ENCODE peak calls at places on chromosome 13, in four cellular contexts. One of them, this sample, is unnamed.

GRCh38 chr13:114131581-114132418 is 623 bp downstream of the RASA3 start:
- DNase-seq in endothelial cell of umbilical vein: no peak
- DNase-seq in GM12878: no peak
- DNase-seq in K562: peak; percentile 42
- DNase-seq in this sample: no peak

GRCh38 chr13:29105779-29106178 is 285.6 kb downstream of the MTUS2 start:
- DNase-seq in GM12878: no peak
- DNase-seq in K562: peak; percentile 20
- DNase-seq in endothelial cell of umbilical vein: no peak
- DNase-seq in this sample: no peak

GRCh38 chr13:49165798-49166752 is 54.1 kb upstream of the MLNR start:
- DNase-seq in K562: no peak
- DNase-seq in GM12878: no peak
- DNase-seq in endothelial cell of umbilical vein: no peak
- DNase-seq in this sample: peak; percentile 9

GRCh38 chr13:46983881-46984280 is 87.0 kb upstream of the HTR2A start:
- DNase-seq in K562: no peak
- DNase-seq in GM12878: peak; percentile 82
- DNase-seq in endothelial cell of umbilical vein: no peak
- DNase-seq in this sample: peak; percentile 76

GRCh38 chr13:106274551-106275208 is 260.8 kb downstream of the EFNB2 start:
- DNase-seq in GM12878: no peak
- DNase-seq in endothelial cell of umbilical vein: no peak
- DNase-seq in K562: no peak
- DNase-seq in this sample: no peak

GRCh38 chr13:76223565-76223964 is 587.4 kb downstream of the LMO7 start:
- DNase-seq in K562: no peak
- DNase-seq in endothelial cell of umbilical vein: no peak
- DNase-seq in GM12878: no peak
- DNase-seq in this sample: no peak

GRCh38 chr13:57787058-57787791 is 155.7 kb downstream of the PCDH17 start:
- DNase-seq in endothelial cell of umbilical vein: no peak
- DNase-seq in K562: no peak
- DNase-seq in GM12878: no peak
- DNase-seq in this sample: no peak

GRCh38 chr13:112066624-112067004 is 335 bp upstream of the SOX1 start:
- DNase-seq in endothelial cell of umbilical vein: no peak
- DNase-seq in K562: no peak
- DNase-seq in GM12878: no peak
- DNase-seq in this sample: no peak

GRCh38 chr13:51895906-51896888 is 34.4 kb downstream of the CCDC70 start:
- DNase-seq in GM12878: no peak
- DNase-seq in endothelial cell of umbilical vein: peak; percentile 63
- DNase-seq in K562: peak; percentile 68
- DNase-seq in this sample: peak; percentile 61

GRCh38 chr13:30466358-30466714 is 600 bp upstream of the HMGB1 start:
- DNase-seq in endothelial cell of umbilical vein: no peak
- DNase-seq in GM12878: no peak
- DNase-seq in K562: no peak
- DNase-seq in this sample: peak; percentile 60

GRCh38 chr13:78595458-78595818 is 7.9 kb downstream of the POU4F1 start:
- DNase-seq in GM12878: no peak
- DNase-seq in K562: no peak
- DNase-seq in endothelial cell of umbilical vein: no peak
- DNase-seq in this sample: no peak

GRCh38 chr13:38872693-38873092 is 117.9 kb downstream of the STOML3 start:
- DNase-seq in K562: peak; percentile 57
- DNase-seq in GM12878: no peak
- DNase-seq in endothelial cell of umbilical vein: peak; percentile 21
- DNase-seq in this sample: peak; percentile 5

GRCh38 chr13:45328661-45329105 is 12.3 kb downstream of the TPT1 start:
- DNase-seq in GM12878: no peak
- DNase-seq in K562: no peak
- DNase-seq in endothelial cell of umbilical vein: peak; percentile 72
- DNase-seq in this sample: peak; percentile 89

GRCh38 chr13:99655351-99656091 is 154.2 kb downstream of the TM9SF2 start:
- DNase-seq in K562: no peak
- DNase-seq in endothelial cell of umbilical vein: no peak
- DNase-seq in GM12878: no peak
- DNase-seq in this sample: peak; percentile 24

GRCh38 chr13:20168396-20168795 is 7.5 kb upstream of the GJA3 start:
- DNase-seq in endothelial cell of umbilical vein: no peak
- DNase-seq in GM12878: no peak
- DNase-seq in K562: no peak
- DNase-seq in this sample: no peak

GRCh38 chr13:90951663-90952062 is 395.8 kb upstream of the MIR17HG start:
- DNase-seq in endothelial cell of umbilical vein: no peak
- DNase-seq in K562: no peak
- DNase-seq in GM12878: no peak
- DNase-seq in this sample: no peak

GRCh38 chr13:80584306-80584705 is 243.4 kb upstream of the SPRY2 start:
- DNase-seq in GM12878: no peak
- DNase-seq in K562: no peak
- DNase-seq in endothelial cell of umbilical vein: no peak
- DNase-seq in this sample: no peak

GRCh38 chr13:30870049-30870884 is 35.8 kb upstream of the MEDAG start:
- DNase-seq in K562: peak; percentile 81
- DNase-seq in endothelial cell of umbilical vein: peak; percentile 99
- DNase-seq in GM12878: no peak
- DNase-seq in this sample: peak; percentile 100

GRCh38 chr13:40453666-40454030 is 212.8 kb downstream of the FOXO1 start:
- DNase-seq in GM12878: no peak
- DNase-seq in K562: no peak
- DNase-seq in endothelial cell of umbilical vein: no peak
- DNase-seq in this sample: no peak

GRCh38 chr13:98570929-98571372 is 6.0 kb downstream of the STK24 start:
- DNase-seq in GM12878: peak; percentile 92
- DNase-seq in K562: peak; percentile 21
- DNase-seq in endothelial cell of umbilical vein: peak; percentile 75
- DNase-seq in this sample: no peak

GRCh38 chr13:84997858-84998257 is 801.4 kb downstream of the SLITRK6 start:
- DNase-seq in GM12878: no peak
- DNase-seq in K562: no peak
- DNase-seq in endothelial cell of umbilical vein: no peak
- DNase-seq in this sample: no peak

GRCh38 chr13:74683411-74683810 is 549.2 kb upstream of the KLF12 start:
- DNase-seq in K562: no peak
- DNase-seq in GM12878: no peak
- DNase-seq in endothelial cell of umbilical vein: peak; percentile 19
- DNase-seq in this sample: no peak

GRCh38 chr13:78334059-78334458 is 269.3 kb downstream of the POU4F1 start:
- DNase-seq in GM12878: no peak
- DNase-seq in K562: no peak
- DNase-seq in endothelial cell of umbilical vein: no peak
- DNase-seq in this sample: no peak

GRCh38 chr13:30720470-30720869 is 14.9 kb upstream of the ALOX5AP start:
- DNase-seq in K562: no peak
- DNase-seq in GM12878: peak; percentile 59
- DNase-seq in endothelial cell of umbilical vein: no peak
- DNase-seq in this sample: no peak

GRCh38 chr13:37701306-37701705 is 102.7 kb upstream of the POSTN start:
- DNase-seq in endothelial cell of umbilical vein: peak; percentile 92
- DNase-seq in GM12878: no peak
- DNase-seq in K562: no peak
- DNase-seq in this sample: peak; percentile 67

GRCh38 chr13:99468971-99469545 is 32.2 kb upstream of the TM9SF2 start:
- DNase-seq in GM12878: no peak
- DNase-seq in endothelial cell of umbilical vein: no peak
- DNase-seq in K562: peak; percentile 12
- DNase-seq in this sample: no peak

GRCh38 chr13:87998081-87998480 is 326.9 kb downstream of the SLITRK5 start:
- DNase-seq in endothelial cell of umbilical vein: no peak
- DNase-seq in K562: no peak
- DNase-seq in GM12878: no peak
- DNase-seq in this sample: no peak

GRCh38 chr13:87999141-87999765 is 328.1 kb downstream of the SLITRK5 start:
- DNase-seq in K562: no peak
- DNase-seq in endothelial cell of umbilical vein: no peak
- DNase-seq in GM12878: no peak
- DNase-seq in this sample: peak; percentile 30

GRCh38 chr13:88000239-88000638 is 329.1 kb downstream of the SLITRK5 start:
- DNase-seq in K562: no peak
- DNase-seq in GM12878: no peak
- DNase-seq in endothelial cell of umbilical vein: no peak
- DNase-seq in this sample: peak; percentile 1

GRCh38 chr13:87999791-88000190 is 328.6 kb downstream of the SLITRK5 start:
- DNase-seq in GM12878: no peak
- DNase-seq in endothelial cell of umbilical vein: no peak
- DNase-seq in K562: no peak
- DNase-seq in this sample: no peak

GRCh38 chr13:88000787-88001186 is 329.6 kb downstream of the SLITRK5 start:
- DNase-seq in K562: no peak
- DNase-seq in GM12878: no peak
- DNase-seq in endothelial cell of umbilical vein: no peak
- DNase-seq in this sample: no peak
- TF ChIP-seq FOS in K562: no peak
- TF ChIP-seq FOS in GM12878: no peak
- TF ChIP-seq FOS in endothelial cell of umbilical vein: no peak
- TF ChIP-seq FOS in this sample: no peak

GRCh38 chr13:50444726-50445125 is 398.8 kb downstream of the DLEU7 start:
- DNase-seq in K562: no peak
- DNase-seq in endothelial cell of umbilical vein: no peak
- DNase-seq in GM12878: no peak
- DNase-seq in this sample: no peak

GRCh38 chr13:50438351-50438750 is 405.1 kb downstream of the DLEU7 start:
- DNase-seq in endothelial cell of umbilical vein: no peak
- DNase-seq in GM12878: no peak
- DNase-seq in K562: no peak
- DNase-seq in this sample: no peak

GRCh38 chr13:50437252-50437651 is 406.2 kb downstream of the DLEU7 start:
- DNase-seq in GM12878: no peak
- DNase-seq in endothelial cell of umbilical vein: no peak
- DNase-seq in K562: no peak
- DNase-seq in this sample: peak; percentile 87

GRCh38 chr13:50441141-50441540 is 402.4 kb downstream of the DLEU7 start:
- DNase-seq in GM12878: no peak
- DNase-seq in K562: no peak
- DNase-seq in endothelial cell of umbilical vein: no peak
- DNase-seq in this sample: peak; percentile 33
- TF ChIP-seq FOS in GM12878: no peak
- TF ChIP-seq FOS in K562: no peak
- TF ChIP-seq FOS in endothelial cell of umbilical vein: no peak
- TF ChIP-seq FOS in this sample: no peak

GRCh38 chr13:27174766-27175455 is 3.3 kb upstream of the USP12 start:
- DNase-seq in K562: no peak
- DNase-seq in GM12878: no peak
- DNase-seq in endothelial cell of umbilical vein: no peak
- DNase-seq in this sample: peak; percentile 48
- TF ChIP-seq FOS in K562: no peak
- TF ChIP-seq FOS in GM12878: no peak
- TF ChIP-seq FOS in endothelial cell of umbilical vein: no peak
- TF ChIP-seq FOS in this sample: no peak

GRCh38 chr13:36105726-36106125 is 25.5 kb downstream of the DCLK1 start:
- DNase-seq in endothelial cell of umbilical vein: no peak
- DNase-seq in K562: no peak
- DNase-seq in GM12878: no peak
- DNase-seq in this sample: no peak
- TF ChIP-seq FOS in endothelial cell of umbilical vein: no peak
- TF ChIP-seq FOS in K562: no peak
- TF ChIP-seq FOS in GM12878: no peak
- TF ChIP-seq FOS in this sample: no peak

This sample was measured in IMR-90.